ENCODE peak calls at places on chromosomes 6 and 20, in five cellular contexts. T is neuronal stem cell, Z is H9, J is GM23248, V is HCT116. A is an unnamed sample.

GRCh38 chr6:68633654-68634502 is 1.2 kb upstream of the ADGRB3 start:
- DNase-seq in T (no peak), Z (no peak), J (no peak), V (no peak), A (no peak)

GRCh38 chr20:41258489-41258888 is 59.0 kb downstream of the ZHX3 start:
- DNase-seq in T (no peak), Z (no peak), J (no peak), V (no peak), A (no peak)

GRCh38 chr20:33299111-33299603 is 16.1 kb downstream of the BPIFB1 start:
- DNase-seq in T (peak; percentile 70), Z (peak; percentile 92), J (peak; percentile 63), V (peak; percentile 40), A (peak; percentile 90)

GRCh38 chr20:49171928-49172327 is 16.2 kb downstream of the STAU1 start:
- DNase-seq in T (no peak), Z (no peak), J (no peak), V (no peak), A (no peak)

GRCh38 chr20:62837790-62838458 is 21.1 kb downstream of the COL9A3 start:
- DNase-seq in T (no peak), Z (no peak), J (peak; percentile 67), V (no peak), A (peak; percentile 78)

GRCh38 chr6:30744054-30744805 is at the start of gene IER3:
- DNase-seq in T (peak; percentile 70), Z (peak; percentile 93), J (peak; percentile 95), V (peak; percentile 96), A (peak; percentile 78)

GRCh38 chr6:142867988-142868818 is 76.8 kb downstream of the HIVEP2 start:
- DNase-seq in T (no peak), Z (no peak), J (no peak), V (no peak), A (no peak)

GRCh38 chr20:59825944-59826759 is 107.3 kb downstream of the SYCP2 start:
- DNase-seq in T (no peak), Z (peak; percentile 19), J (no peak), V (no peak), A (no peak)

GRCh38 chr6:82786251-82786650 is 279.4 kb downstream of the UBE3D start:
- DNase-seq in T (no peak), Z (no peak), J (no peak), V (no peak), A (no peak)

GRCh38 chr6:7723041-7723447 is 2.9 kb upstream of the BMP6 start:
- DNase-seq in T (peak; percentile 65), Z (peak; percentile 88), J (peak; percentile 85), V (peak; percentile 85), A (peak; percentile 87)

GRCh38 chr20:36303831-36304230 is 2.3 kb upstream of the DLGAP4 start:
- DNase-seq in T (no peak), Z (no peak), J (no peak), V (no peak), A (no peak)

GRCh38 chr20:815914-816606 is 17.5 kb upstream of the FAM110A start:
- DNase-seq in T (peak; percentile 83), Z (peak; percentile 75), J (peak; percentile 61), V (peak; percentile 56), A (peak; percentile 90)

GRCh38 chr6:86192123-86192522 is 549.4 kb upstream of the SYNCRIP start:
- DNase-seq in T (no peak), Z (peak; percentile 48), J (peak; percentile 26), V (peak; percentile 16), A (peak; percentile 87)

GRCh38 chr6:170596426-170596825 is 12.0 kb upstream of the PDCD2 start:
- DNase-seq in T (no peak), Z (no peak), J (no peak), V (no peak), A (no peak)

GRCh38 chr20:45947110-45947866 is 12.8 kb downstream of the PCIF1 start:
- DNase-seq in T (no peak), Z (no peak), J (no peak), V (no peak), A (no peak)

GRCh38 chr20:14700641-14700965 is 363.2 kb upstream of the FLRT3 start:
- DNase-seq in T (no peak), Z (no peak), J (peak; percentile 84), V (no peak), A (no peak)

GRCh38 chr20:10428008-10428407 is 6.0 kb downstream of the MKKS start:
- DNase-seq in T (no peak), Z (no peak), J (no peak), V (no peak), A (no peak)

GRCh38 chr6:16803294-16804006 is 42.2 kb upstream of the ATXN1 start:
- DNase-seq in T (no peak), Z (peak; percentile 94), J (no peak), V (no peak), A (no peak)

GRCh38 chr6:152375200-152375599 is 262.0 kb downstream of the SYNE1 start:
- DNase-seq in T (no peak), Z (no peak), J (no peak), V (no peak), A (no peak)

GRCh38 chr6:34627296-34627695 is 69.3 kb downstream of the ILRUN start:
- DNase-seq in T (no peak), Z (no peak), J (no peak), V (no peak), A (no peak)

GRCh38 chr6:34633256-34633655 is 63.3 kb downstream of the ILRUN start:
- DNase-seq in T (no peak), Z (no peak), J (no peak), V (no peak), A (no peak)

GRCh38 chr6:34633785-34634184 is 62.8 kb downstream of the ILRUN start:
- DNase-seq in T (no peak), Z (no peak), J (no peak), V (no peak), A (no peak)

DNA sequence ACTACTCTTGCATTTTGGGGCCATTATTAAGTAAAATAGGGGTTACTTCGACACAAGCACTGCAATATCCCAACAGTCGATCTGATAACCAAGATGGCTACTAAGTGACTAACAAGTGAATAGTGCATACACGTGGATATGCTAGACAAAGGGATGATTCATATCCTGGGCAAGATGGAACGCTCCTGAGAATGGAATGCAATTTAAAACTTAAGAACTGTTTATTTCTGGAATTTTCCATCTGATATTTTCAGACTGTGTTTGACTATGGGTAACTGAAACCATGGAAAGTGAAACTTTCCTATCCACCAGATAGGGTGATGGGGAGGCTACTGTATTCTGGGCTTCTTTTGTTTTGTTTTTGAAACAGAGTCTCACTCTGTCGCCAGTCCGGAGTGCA is 66.5 kb downstream of the ILRUN start:
- DNase-seq in T (no peak), Z (no peak), J (peak; percentile 92), V (peak; percentile 56), A (no peak)
- H3K9ac ChIP-seq in T (no peak overlapping the region), Z (no peak overlapping the region), J (peak overlapping the region; percentile 34), V (no peak overlapping the region), A (no peak overlapping the region)

GRCh38 chr6:134007077-134007476 is 45.3 kb downstream of the SLC2A12 start:
- DNase-seq in T (no peak), Z (no peak), J (no peak), V (no peak), A (no peak)
- H3K4me2 ChIP-seq in T (no peak overlapping the region), Z (no peak overlapping the region), J (no peak overlapping the region), V (no peak overlapping the region), A (no peak overlapping the region)

GRCh38 chr6:47251396-47251795 is 58.3 kb downstream of the TNFRSF21 start:
- DNase-seq in T (no peak), Z (no peak), J (no peak), V (no peak), A (no peak)

GRCh38 chr6:47253136-47253535 is 56.6 kb downstream of the TNFRSF21 start:
- DNase-seq in T (no peak), Z (no peak), J (no peak), V (no peak), A (no peak)

GRCh38 chr6:47252636-47253035 is 57.1 kb downstream of the TNFRSF21 start:
- DNase-seq in T (no peak), Z (no peak), J (no peak), V (no peak), A (no peak)

GRCh38 chr6:47248446-47248845 is 61.3 kb downstream of the TNFRSF21 start:
- DNase-seq in T (no peak), Z (no peak), J (no peak), V (no peak), A (no peak)

GRCh38 chr6:47250302-47250701 is 59.4 kb downstream of the TNFRSF21 start:
- DNase-seq in T (no peak), Z (no peak), J (no peak), V (no peak), A (no peak)
- H3K9ac ChIP-seq in T (no peak overlapping the region), Z (no peak overlapping the region), J (no peak overlapping the region), V (no peak overlapping the region), A (no peak overlapping the region)

GRCh38 chr20:53962388-53962787 is 108.0 kb downstream of the BCAS1 start:
- DNase-seq in T (no peak), Z (no peak), J (no peak), V (no peak), A (no peak)
- H3K4me2 ChIP-seq in T (no peak overlapping the region), Z (no peak overlapping the region), J (no peak overlapping the region), V (no peak overlapping the region), A (no peak overlapping the region)

GRCh38 chr6:11067348-11067747 is 23.2 kb upstream of the ELOVL2 start:
- DNase-seq in T (no peak), Z (no peak), J (no peak), V (no peak), A (no peak)

GRCh38 chr6:11062715-11063114 is 18.6 kb upstream of the ELOVL2 start:
- DNase-seq in T (no peak), Z (no peak), J (no peak), V (no peak), A (no peak)

GRCh38 chr6:11065436-11066202 is 21.5 kb upstream of the ELOVL2 start:
- DNase-seq in T (no peak), Z (no peak), J (no peak), V (no peak), A (no peak)

GRCh38 chr6:11066505-11067347 is 22.6 kb upstream of the ELOVL2 start:
- DNase-seq in T (no peak), Z (no peak), J (no peak), V (no peak), A (no peak)

DNA sequence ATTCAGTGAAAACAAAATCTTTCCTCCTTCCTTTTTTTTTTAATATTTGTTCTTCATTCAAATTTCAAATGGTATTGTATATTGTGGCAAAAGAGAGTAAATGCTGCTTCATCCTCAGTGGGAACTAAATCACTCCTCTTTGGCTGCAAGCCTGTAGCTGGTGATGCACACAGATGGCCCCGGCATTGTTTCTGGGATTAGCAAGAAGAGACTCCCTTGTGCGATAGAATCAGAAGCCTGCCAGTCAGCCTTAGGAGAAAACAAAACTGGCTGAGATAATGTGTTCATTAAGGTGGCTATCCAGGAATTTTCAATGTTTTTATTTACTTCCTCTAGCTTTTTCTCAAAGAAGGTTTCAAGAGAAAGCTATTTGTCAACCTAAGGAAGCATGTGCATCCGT is 20.7 kb upstream of the ELOVL2 start:
- DNase-seq in T (peak; percentile 70), Z (no peak), J (peak; percentile 51), V (no peak), A (no peak)
- H3K9ac ChIP-seq in T (no peak overlapping the region), Z (no peak overlapping the region), J (no peak overlapping the region), V (no peak overlapping the region), A (no peak overlapping the region)